ENCODE peak calls at places on chromosome 9, in four cellular contexts. One of them, this sample, is unnamed.

GRCh38 chr9:110940949-110941557 is 97.2 kb downstream of the LPAR1 start:
- DNase-seq in GM20000: no peak
- DNase-seq in heart left ventricle: no peak
- DNase-seq in IMR-90: no peak
- DNase-seq in this sample: no peak

GRCh38 chr9:100639851-100640250 is 62.0 kb downstream of the CAVIN4 start:
- DNase-seq in IMR-90: no peak
- DNase-seq in heart left ventricle: no peak
- DNase-seq in GM20000: no peak
- DNase-seq in this sample: no peak

GRCh38 chr9:959914-960313 is 16.5 kb upstream of the DMRT3 start:
- DNase-seq in heart left ventricle: no peak
- DNase-seq in IMR-90: no peak
- DNase-seq in GM20000: no peak
- DNase-seq in this sample: no peak

GRCh38 chr9:123434619-123435240 is 78.7 kb downstream of the CRB2 start:
- DNase-seq in GM20000: no peak
- DNase-seq in heart left ventricle: no peak
- DNase-seq in IMR-90: no peak
- DNase-seq in this sample: peak; percentile 38

GRCh38 chr9:92724528-92725265 is 39.9 kb downstream of the BICD2 start:
- DNase-seq in IMR-90: no peak
- DNase-seq in heart left ventricle: no peak
- DNase-seq in GM20000: no peak
- DNase-seq in this sample: no peak

GRCh38 chr9:113215142-113215541 is 5.9 kb downstream of the FKBP15 start:
- DNase-seq in IMR-90: peak; percentile 46
- DNase-seq in GM20000: no peak
- DNase-seq in heart left ventricle: no peak
- DNase-seq in this sample: no peak

GRCh38 chr9:5764130-5764868 is 68.6 kb downstream of the ERMP1 start:
- DNase-seq in heart left ventricle: no peak
- DNase-seq in IMR-90: no peak
- DNase-seq in GM20000: peak; percentile 59
- DNase-seq in this sample: no peak

GRCh38 chr9:69580582-69580945 is 91.6 kb downstream of the APBA1 start:
- DNase-seq in IMR-90: no peak
- DNase-seq in heart left ventricle: no peak
- DNase-seq in GM20000: no peak
- DNase-seq in this sample: no peak

GRCh38 chr9:33623658-33624586 is 99.9 kb downstream of the ANKRD18B start:
- DNase-seq in heart left ventricle: peak; percentile 49
- DNase-seq in IMR-90: peak; percentile 67
- DNase-seq in GM20000: peak; percentile 80
- DNase-seq in this sample: peak; percentile 72

GRCh38 chr9:3478549-3478953 is 47.2 kb downstream of the RFX3 start:
- DNase-seq in IMR-90: no peak
- DNase-seq in GM20000: no peak
- DNase-seq in heart left ventricle: no peak
- DNase-seq in this sample: no peak

GRCh38 chr9:20683351-20684034 is 566 bp upstream of the FOCAD start:
- DNase-seq in GM20000: peak; percentile 38
- DNase-seq in heart left ventricle: peak; percentile 52
- DNase-seq in IMR-90: peak; percentile 70
- DNase-seq in this sample: no peak

GRCh38 chr9:119811030-119811429 is 441.8 kb upstream of the BRINP1 start:
- DNase-seq in GM20000: no peak
- DNase-seq in IMR-90: peak; percentile 1
- DNase-seq in heart left ventricle: no peak
- DNase-seq in this sample: no peak

GRCh38 chr9:96674914-96675538 is 19.9 kb upstream of the PRXL2C start:
- DNase-seq in IMR-90: peak; percentile 77
- DNase-seq in GM20000: no peak
- DNase-seq in heart left ventricle: no peak
- DNase-seq in this sample: no peak

GRCh38 chr9:129102791-129103594 is 7.6 kb downstream of the CRAT start:
- DNase-seq in IMR-90: peak; percentile 35
- DNase-seq in heart left ventricle: peak; percentile 33
- DNase-seq in GM20000: peak; percentile 66
- DNase-seq in this sample: peak; percentile 63

GRCh38 chr9:98380065-98380681 is 124.7 kb upstream of the TBC1D2 start:
- DNase-seq in heart left ventricle: peak; percentile 14
- DNase-seq in GM20000: peak; percentile 22
- DNase-seq in IMR-90: peak; percentile 65
- DNase-seq in this sample: peak; percentile 39

GRCh38 chr9:93166699-93167098 is 17.2 kb upstream of the WNK2 start:
- DNase-seq in heart left ventricle: no peak
- DNase-seq in IMR-90: no peak
- DNase-seq in GM20000: no peak
- DNase-seq in this sample: no peak

GRCh38 chr9:90107021-90107771 is 502.4 kb downstream of the GADD45G start:
- DNase-seq in IMR-90: no peak
- DNase-seq in heart left ventricle: peak; percentile 69
- DNase-seq in GM20000: no peak
- DNase-seq in this sample: no peak

GRCh38 chr9:106906129-106906528 is 43.2 kb downstream of the ZNF462 start:
- DNase-seq in heart left ventricle: no peak
- DNase-seq in GM20000: no peak
- DNase-seq in IMR-90: no peak
- DNase-seq in this sample: no peak

GRCh38 chr9:92242115-92242778 is 51.2 kb downstream of the IARS1 start:
- DNase-seq in heart left ventricle: no peak
- DNase-seq in IMR-90: peak; percentile 87
- DNase-seq in GM20000: no peak
- DNase-seq in this sample: peak; percentile 24

GRCh38 chr9:19876569-19877316 is 87.9 kb upstream of the SLC24A2 start:
- DNase-seq in IMR-90: no peak
- DNase-seq in heart left ventricle: no peak
- DNase-seq in GM20000: no peak
- DNase-seq in this sample: no peak

GRCh38 chr9:136088939-136089696 is 6.0 kb downstream of the NACC2 start:
- DNase-seq in IMR-90: no peak
- DNase-seq in GM20000: peak; percentile 32
- DNase-seq in heart left ventricle: no peak
- DNase-seq in this sample: no peak

GRCh38 chr9:136091582-136092352 is 3.3 kb downstream of the NACC2 start:
- DNase-seq in IMR-90: peak; percentile 20
- DNase-seq in heart left ventricle: no peak
- DNase-seq in GM20000: no peak
- DNase-seq in this sample: no peak

GRCh38 chr9:136089697-136090045 is 5.4 kb downstream of the NACC2 start:
- DNase-seq in IMR-90: peak; percentile 39
- DNase-seq in GM20000: peak; percentile 81
- DNase-seq in heart left ventricle: no peak
- DNase-seq in this sample: no peak

GRCh38 chr9:136090768-136091581 is 4.1 kb downstream of the NACC2 start:
- DNase-seq in IMR-90: no peak
- DNase-seq in heart left ventricle: peak; percentile 62
- DNase-seq in GM20000: no peak
- DNase-seq in this sample: no peak

GRCh38 chr9:136090060-136090735 is 4.9 kb downstream of the NACC2 start:
- DNase-seq in GM20000: no peak
- DNase-seq in heart left ventricle: no peak
- DNase-seq in IMR-90: no peak
- DNase-seq in this sample: no peak
- TF ChIP-seq CTCF in GM20000: no peak
- TF ChIP-seq CTCF in heart left ventricle: no peak
- TF ChIP-seq CTCF in IMR-90: no peak
- TF ChIP-seq CTCF in this sample: no peak

DNA sequence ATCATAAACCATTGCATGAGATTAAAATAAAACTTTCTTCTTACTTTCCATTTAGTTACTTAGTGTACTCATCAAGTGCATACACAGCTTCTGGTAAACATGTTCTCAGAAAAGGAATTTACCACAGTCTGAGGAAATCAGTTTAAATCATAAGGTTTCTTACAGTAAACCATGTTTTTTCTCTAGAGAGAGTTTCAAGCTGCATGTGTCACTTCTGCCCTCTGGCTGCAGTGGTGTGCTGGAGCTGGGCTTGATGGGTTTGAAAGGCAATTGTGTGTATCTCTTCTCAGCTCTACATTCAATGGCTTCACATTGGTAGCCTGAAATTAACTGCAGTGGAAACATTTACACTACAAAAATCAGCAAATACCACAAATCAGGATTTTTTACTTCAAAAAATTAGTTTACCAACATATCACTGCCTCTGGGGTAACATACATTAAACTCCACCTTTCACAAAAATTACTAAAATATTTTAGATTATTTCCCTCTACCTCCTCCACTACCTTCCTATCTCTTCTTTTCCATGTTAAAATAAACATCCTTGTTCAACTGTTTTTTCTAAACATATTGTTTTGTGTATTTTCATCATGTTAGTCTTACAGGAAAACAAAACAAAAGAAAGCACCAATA is 414.3 kb downstream of the ANXA1 start:
- DNase-seq in IMR-90: no peak
- DNase-seq in GM20000: peak; percentile 2
- DNase-seq in heart left ventricle: no peak
- DNase-seq in this sample: peak; percentile 21
- TF ChIP-seq CTCF in IMR-90: peak; percentile 6
- TF ChIP-seq CTCF in GM20000: peak; percentile 50
- TF ChIP-seq CTCF in heart left ventricle: no peak
- TF ChIP-seq CTCF in this sample: no peak

GRCh38 chr9:77743381-77743780 is 95.3 kb upstream of the GNA14 start:
- DNase-seq in GM20000: no peak
- DNase-seq in IMR-90: peak; percentile 75
- DNase-seq in heart left ventricle: no peak
- DNase-seq in this sample: no peak
- TF ChIP-seq CTCF in GM20000: no peak
- TF ChIP-seq CTCF in IMR-90: no peak
- TF ChIP-seq CTCF in heart left ventricle: no peak
- TF ChIP-seq CTCF in this sample: no peak

DNA sequence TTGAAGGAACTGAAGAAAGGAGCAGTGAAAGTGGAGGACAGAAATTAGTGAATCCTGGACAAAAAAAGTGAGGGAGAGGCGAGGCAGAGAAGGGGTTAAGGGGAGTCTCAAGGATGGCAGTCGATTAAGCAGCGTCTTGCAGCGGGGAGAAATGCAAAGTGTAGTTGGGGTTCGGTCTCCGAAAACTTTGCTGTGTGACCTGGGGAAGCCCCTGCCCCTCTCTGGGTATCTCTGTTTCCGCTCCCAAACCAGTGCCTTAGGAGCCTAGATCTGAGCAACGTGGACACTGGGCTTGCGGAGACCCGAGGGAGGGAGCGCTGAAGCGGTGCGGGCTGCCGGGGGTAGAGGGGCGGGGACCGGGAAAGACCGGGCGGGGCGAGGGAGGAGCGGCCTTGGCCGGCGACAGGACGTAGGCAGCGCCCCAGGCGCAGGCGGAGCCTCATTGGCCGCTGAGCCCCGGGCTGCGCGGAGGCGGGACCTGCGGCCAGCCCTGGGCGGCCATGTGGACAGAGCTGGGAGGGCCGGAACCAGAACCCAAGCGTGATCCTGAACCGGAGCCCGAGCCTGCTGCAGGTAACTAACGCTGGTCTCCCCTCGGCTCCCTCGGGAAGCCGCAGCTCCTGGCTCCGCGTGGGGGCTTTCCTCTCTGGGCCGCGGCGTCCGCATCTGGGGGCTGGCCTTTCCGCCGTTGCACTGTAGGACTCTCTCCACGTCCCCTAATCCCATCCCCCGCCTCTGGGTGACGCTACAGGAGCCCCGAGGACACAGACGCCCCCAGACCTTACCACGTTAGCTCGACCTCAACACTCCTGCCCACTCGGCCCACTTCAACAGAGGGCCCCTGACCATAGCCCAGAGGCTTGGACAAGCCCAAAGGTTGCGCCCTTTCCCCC is at the start of gene ALDH1B1:
- DNase-seq in GM20000: peak; percentile 95
- DNase-seq in heart left ventricle: peak; percentile 85
- DNase-seq in IMR-90: peak; percentile 82
- DNase-seq in this sample: peak; percentile 89
- TF ChIP-seq CTCF in GM20000: no peak
- TF ChIP-seq CTCF in heart left ventricle: peak; percentile 10
- TF ChIP-seq CTCF in IMR-90: peak; percentile 21
- TF ChIP-seq CTCF in this sample: no peak

GRCh38 chr9:85899388-85899787 is 41.6 kb upstream of the NAA35 start:
- DNase-seq in IMR-90: no peak
- DNase-seq in GM20000: no peak
- DNase-seq in heart left ventricle: no peak
- DNase-seq in this sample: no peak

GRCh38 chr9:85898288-85898802 is 42.6 kb upstream of the NAA35 start:
- DNase-seq in heart left ventricle: no peak
- DNase-seq in GM20000: no peak
- DNase-seq in IMR-90: no peak
- DNase-seq in this sample: no peak

GRCh38 chr9:85895685-85896084 is 45.3 kb upstream of the NAA35 start:
- DNase-seq in heart left ventricle: no peak
- DNase-seq in IMR-90: no peak
- DNase-seq in GM20000: peak; percentile 10
- DNase-seq in this sample: no peak

GRCh38 chr9:85897853-85898252 is 43.1 kb upstream of the NAA35 start:
- DNase-seq in IMR-90: no peak
- DNase-seq in heart left ventricle: no peak
- DNase-seq in GM20000: no peak
- DNase-seq in this sample: no peak

DNA sequence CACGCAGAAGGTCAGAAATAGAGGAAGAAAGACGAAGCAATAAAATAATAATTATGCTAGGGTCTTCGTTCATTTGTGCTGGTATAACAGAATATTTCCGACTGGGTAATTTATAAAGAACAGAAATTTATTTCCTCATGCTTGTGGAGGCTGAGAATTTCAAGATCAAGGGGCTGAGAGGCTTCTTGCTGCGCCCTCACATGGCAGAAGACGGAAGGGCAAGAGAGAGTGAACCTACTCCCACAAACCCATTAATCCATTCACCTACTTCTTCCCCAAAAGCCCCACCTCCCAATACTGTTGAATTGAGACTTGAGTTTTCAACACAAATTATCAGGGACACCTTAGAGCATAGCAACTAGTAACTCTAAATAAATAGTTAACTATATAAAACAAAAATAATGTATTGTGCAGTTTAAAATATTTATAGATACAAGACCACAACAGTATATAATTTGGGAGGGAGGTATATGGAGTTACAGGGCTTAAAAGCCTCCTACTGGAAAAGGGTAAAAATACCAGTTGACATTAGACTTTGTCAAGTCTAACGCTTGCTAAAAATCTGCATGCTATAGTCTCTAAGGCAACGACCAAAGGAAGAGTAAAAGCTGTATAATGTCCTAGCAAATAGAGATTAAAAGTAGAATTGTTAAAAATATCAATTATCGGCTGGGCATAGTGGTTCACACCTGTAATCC is 40.3 kb upstream of the NAA35 start:
- DNase-seq in IMR-90: peak; percentile 36
- DNase-seq in GM20000: peak; percentile 37
- DNase-seq in heart left ventricle: no peak
- DNase-seq in this sample: peak; percentile 66
- TF ChIP-seq CTCF in IMR-90: peak; percentile 52
- TF ChIP-seq CTCF in GM20000: peak; percentile 66
- TF ChIP-seq CTCF in heart left ventricle: peak; percentile 47
- TF ChIP-seq CTCF in this sample: peak; percentile 74

This sample was measured in endothelial cell.